ENCODE peak calls at places on chromosomes 16 and 17, in eight cellular contexts. I, X, O, T, R, U, S and Y are unnamed samples.

GRCh38 chr16:1333149-1333812 is at the start of gene BAIAP3:
- DNase-seq in I (peak; percentile 69), R (no peak), T (no peak), X (peak; percentile 67), O (peak; percentile 53), U (peak; percentile 63), S (no peak), Y (no peak)

GRCh38 chr17:29615492-29616299 is 7.0 kb downstream of the CORO6 start:
- DNase-seq in R (no peak), U (peak; percentile 89), I (peak; percentile 94), X (peak; percentile 90), T (peak; percentile 84), O (peak; percentile 72), S (no peak), Y (peak; percentile 41)

GRCh38 chr17:4534515-4534914 is 20.7 kb downstream of the MYBBP1A start:
- DNase-seq in I (no peak), S (no peak), O (no peak), U (no peak), T (no peak), R (no peak), X (no peak), Y (no peak)

GRCh38 chr16:88287219-88287618 is 95.5 kb upstream of the ZNF469 start:
- DNase-seq in R (no peak), X (peak; percentile 17), U (peak; percentile 55), T (peak; percentile 56), O (no peak), I (no peak), S (no peak), Y (no peak)

GRCh38 chr17:68599873-68600122 is 1.4 kb downstream of the FAM20A start:
- DNase-seq in U (no peak), X (no peak), S (no peak), T (no peak), R (no peak), O (no peak), I (no peak), Y (no peak)

GRCh38 chr17:8900626-8901585 is 33.4 kb upstream of the PIK3R6 start:
- DNase-seq in X (no peak), T (no peak), O (no peak), R (no peak), U (no peak), S (no peak), I (no peak), Y (no peak)

GRCh38 chr16:86529160-86529559 is 18.8 kb downstream of the FOXF1 start:
- DNase-seq in I (no peak), S (no peak), T (no peak), X (no peak), R (no peak), U (no peak), O (no peak), Y (peak; percentile 85)

GRCh38 chr17:38674013-38674748 is 576 bp downstream of the EPOP start:
- DNase-seq in X (peak; percentile 64), O (no peak), R (no peak), T (no peak), I (peak; percentile 46), U (peak; percentile 55), S (no peak), Y (no peak)

GRCh38 chr17:29565643-29566472 is 979 bp downstream of the ABHD15 start:
- DNase-seq in T (peak; percentile 19), U (peak; percentile 71), R (no peak), I (peak; percentile 61), O (no peak), S (no peak), X (peak; percentile 73), Y (no peak)

GRCh38 chr16:85821441-85821901 is 22.0 kb downstream of the COX4I1 start:
- DNase-seq in S (no peak), T (peak; percentile 84), X (peak; percentile 89), R (peak; percentile 35), O (peak; percentile 67), I (peak; percentile 90), U (peak; percentile 86), Y (peak; percentile 65)

GRCh38 chr16:56372013-56372634 is 53.2 kb downstream of the AMFR start:
- DNase-seq in I (no peak), X (no peak), T (peak; percentile 9), S (no peak), O (no peak), R (no peak), U (no peak), Y (no peak)

GRCh38 chr17:74383140-74383539 is 15.8 kb downstream of the GPR142 start:
- DNase-seq in S (no peak), U (no peak), R (no peak), I (no peak), O (no peak), T (peak; percentile 65), X (no peak), Y (no peak)

GRCh38 chr16:47311738-47312505 is 148.9 kb downstream of the ITFG1 start:
- DNase-seq in U (no peak), T (no peak), I (no peak), R (no peak), O (no peak), S (no peak), X (no peak), Y (peak; percentile 11)

GRCh38 chr16:85735225-85735722 is 15.6 kb downstream of the C16orf74 start:
- DNase-seq in T (peak; percentile 88), U (no peak), S (no peak), I (peak; percentile 36), O (no peak), R (no peak), X (no peak), Y (no peak)

GRCh38 chr17:56653877-56654276 is 60.4 kb downstream of the NOG start:
- DNase-seq in T (peak; percentile 55), R (no peak), I (peak; percentile 76), U (peak; percentile 62), X (peak; percentile 66), S (no peak), O (no peak), Y (peak; percentile 45)

GRCh38 chr17:22221344-22221743 is 529.0 kb downstream of the KCNJ18 start:
- DNase-seq in I (no peak), R (no peak), X (no peak), O (no peak), S (no peak), U (no peak), T (no peak), Y (no peak)

GRCh38 chr16:53159781-53160436 is 105.1 kb downstream of the CHD9 start:
- DNase-seq in U (no peak), R (peak; percentile 32), T (peak; percentile 46), X (peak; percentile 11), O (no peak), I (peak; percentile 77), S (no peak), Y (peak; percentile 57)

GRCh38 chr17:41393826-41394225 is 3.6 kb downstream of the KRT31 start:
- DNase-seq in R (no peak), I (no peak), T (no peak), X (no peak), U (no peak), O (no peak), S (no peak), Y (no peak)

GRCh38 chr17:27550291-27550930 is 80.6 kb upstream of the LGALS9 start:
- DNase-seq in I (no peak), R (no peak), O (no peak), T (no peak), S (no peak), U (no peak), X (no peak), Y (no peak)

GRCh38 chr16:71216714-71217113 is 13.8 kb downstream of the HYDIN start:
- DNase-seq in U (no peak), T (no peak), R (no peak), X (no peak), S (no peak), O (no peak), I (no peak), Y (no peak)

GRCh38 chr17:64622931-64623654 is 39.0 kb downstream of the SMURF2 start:
- DNase-seq in T (no peak), O (peak; percentile 43), X (no peak), I (no peak), U (no peak), R (no peak), S (no peak), Y (peak; percentile 85)

GRCh38 chr16:72725643-72726042 is 322.3 kb downstream of the ZFHX3 start:
- DNase-seq in O (no peak), R (no peak), U (no peak), T (no peak), X (no peak), S (no peak), I (no peak), Y (no peak)

GRCh38 chr17:78665952-78666920 is 89.0 kb upstream of the DNAH17 start:
- DNase-seq in X (peak; percentile 60), U (peak; percentile 58), R (no peak), O (no peak), I (peak; percentile 38), T (peak; percentile 76), S (no peak), Y (no peak)

GRCh38 chr17:81429353-81429774 is 34.1 kb downstream of the BAHCC1 start:
- DNase-seq in O (peak; percentile 39), R (peak; percentile 47), X (peak; percentile 13), T (no peak), S (no peak), U (no peak), I (no peak), Y (peak; percentile 64)

GRCh38 chr16:31529398-31530312 is 2.0 kb downstream of the AHSP start:
- DNase-seq in X (no peak), O (no peak), U (peak; percentile 9), R (no peak), S (no peak), I (peak; percentile 30), T (no peak), Y (no peak)

GRCh38 chr16:27748868-27749546 is 199.1 kb downstream of the KATNIP start:
- DNase-seq in T (peak; percentile 54), S (no peak), R (peak; percentile 38), U (peak; percentile 32), X (peak; percentile 10), I (peak; percentile 73), O (peak; percentile 94), Y (peak; percentile 77)

GRCh38 chr17:42276359-42276608 is at the start of gene STAT5B:
- DNase-seq in U (peak; percentile 73), X (peak; percentile 82), O (no peak), R (no peak), I (peak; percentile 86), T (peak; percentile 41), S (no peak), Y (peak; percentile 66)

GRCh38 chr17:82243648-82244412 is 15.0 kb downstream of the SLC16A3 start:
- DNase-seq in S (no peak), R (no peak), T (no peak), I (no peak), U (no peak), X (no peak), O (no peak), Y (no peak)

GRCh38 chr17:75565066-75565465 is 22.5 kb upstream of the MYO15B start:
- DNase-seq in X (no peak), I (no peak), S (no peak), R (no peak), U (no peak), T (no peak), O (no peak), Y (peak; percentile 54)

GRCh38 chr17:27247071-27247957 is 46.6 kb upstream of the WSB1 start:
- DNase-seq in I (peak; percentile 17), S (no peak), T (no peak), R (peak; percentile 55), O (peak; percentile 93), U (no peak), X (no peak), Y (peak; percentile 81)

GRCh38 chr17:45036696-45037095 is 14.7 kb downstream of the DCAKD start:
- DNase-seq in O (no peak), U (no peak), R (no peak), T (no peak), S (no peak), I (peak; percentile 87), X (no peak), Y (no peak)

GRCh38 chr16:87132361-87133014 is 184.7 kb downstream of the C16orf95 start:
- DNase-seq in R (peak; percentile 35), U (no peak), S (no peak), T (no peak), I (peak; percentile 76), X (no peak), O (peak; percentile 69), Y (peak; percentile 91)

GRCh38 chr17:9817086-9817485 is 4.8 kb downstream of the GSG1L2 start:
- DNase-seq in I (peak; percentile 88), S (no peak), O (peak; percentile 63), X (no peak), T (no peak), R (no peak), U (no peak), Y (peak; percentile 48)

GRCh38 chr16:29231231-29231630 is 175.3 kb downstream of the NPIPB11 start:
- DNase-seq in S (no peak), I (peak; percentile 65), X (no peak), U (no peak), O (no peak), T (no peak), R (no peak), Y (no peak)